ENCODE peak calls at places on chromosomes 5 and 9, in nine cellular contexts. One of them, this sample, is unnamed.
A peak's percentile ranks its signal among the peaks of the same experiment; 100 is the strongest.

GRCh38 chr9:107131108-107131799 is 151.8 kb upstream of the RAD23B start:
- DNase-seq in adrenal gland: no peak
- DNase-seq in Panc1: no peak
- DNase-seq in CD8-positive, alpha-beta T cell: no peak
- DNase-seq in kidney epithelial cell: no peak
- DNase-seq in fibroblast of the aortic adventitia: no peak
- DNase-seq in A673: no peak
- DNase-seq in epithelial cell of esophagus: peak; percentile 45
- DNase-seq in CD4-positive, alpha-beta T cell: no peak
- DNase-seq in this sample: no peak

GRCh38 chr5:141495456-141495811 is 6.6 kb downstream of the PCDHGC5 start:
- DNase-seq in adrenal gland: no peak
- DNase-seq in fibroblast of the aortic adventitia: no peak
- DNase-seq in A673: peak; percentile 72
- DNase-seq in CD4-positive, alpha-beta T cell: no peak
- DNase-seq in kidney epithelial cell: no peak
- DNase-seq in Panc1: no peak
- DNase-seq in epithelial cell of esophagus: no peak
- DNase-seq in CD8-positive, alpha-beta T cell: no peak
- DNase-seq in this sample: no peak

GRCh38 chr5:1479581-1480188 is 34.4 kb upstream of the SLC6A3 start:
- DNase-seq in CD8-positive, alpha-beta T cell: peak; percentile 38
- DNase-seq in CD4-positive, alpha-beta T cell: peak; percentile 35
- DNase-seq in A673: peak; percentile 69
- DNase-seq in kidney epithelial cell: no peak
- DNase-seq in fibroblast of the aortic adventitia: peak; percentile 66
- DNase-seq in adrenal gland: no peak
- DNase-seq in epithelial cell of esophagus: peak; percentile 26
- DNase-seq in Panc1: no peak
- DNase-seq in this sample: no peak

GRCh38 chr5:111603446-111603827 is 91.1 kb upstream of the STARD4 start:
- DNase-seq in fibroblast of the aortic adventitia: peak; percentile 84
- DNase-seq in CD8-positive, alpha-beta T cell: no peak
- DNase-seq in A673: no peak
- DNase-seq in CD4-positive, alpha-beta T cell: no peak
- DNase-seq in kidney epithelial cell: peak; percentile 98
- DNase-seq in adrenal gland: no peak
- DNase-seq in Panc1: no peak
- DNase-seq in epithelial cell of esophagus: no peak
- DNase-seq in this sample: no peak

GRCh38 chr9:33025572-33026347 is 687 bp downstream of the DNAJA1 start:
- DNase-seq in Panc1: no peak
- DNase-seq in A673: peak; percentile 61
- DNase-seq in fibroblast of the aortic adventitia: peak; percentile 41
- DNase-seq in kidney epithelial cell: peak; percentile 19
- DNase-seq in CD4-positive, alpha-beta T cell: peak; percentile 64
- DNase-seq in adrenal gland: peak; percentile 79
- DNase-seq in CD8-positive, alpha-beta T cell: peak; percentile 62
- DNase-seq in epithelial cell of esophagus: peak; percentile 52
- DNase-seq in this sample: peak; percentile 84

GRCh38 chr5:80119337-80119736 is 84.2 kb downstream of the THBS4 start:
- DNase-seq in Panc1: no peak
- DNase-seq in kidney epithelial cell: no peak
- DNase-seq in A673: no peak
- DNase-seq in adrenal gland: no peak
- DNase-seq in epithelial cell of esophagus: no peak
- DNase-seq in CD4-positive, alpha-beta T cell: no peak
- DNase-seq in fibroblast of the aortic adventitia: no peak
- DNase-seq in CD8-positive, alpha-beta T cell: no peak
- DNase-seq in this sample: no peak

GRCh38 chr9:89939893-89940292 is 335.1 kb downstream of the GADD45G start:
- DNase-seq in CD8-positive, alpha-beta T cell: no peak
- DNase-seq in kidney epithelial cell: no peak
- DNase-seq in epithelial cell of esophagus: no peak
- DNase-seq in fibroblast of the aortic adventitia: no peak
- DNase-seq in adrenal gland: no peak
- DNase-seq in Panc1: no peak
- DNase-seq in CD4-positive, alpha-beta T cell: no peak
- DNase-seq in A673: no peak
- DNase-seq in this sample: no peak

GRCh38 chr5:122259995-122260394 is 52.0 kb upstream of the SNCAIP start:
- DNase-seq in A673: no peak
- DNase-seq in CD4-positive, alpha-beta T cell: no peak
- DNase-seq in adrenal gland: no peak
- DNase-seq in Panc1: no peak
- DNase-seq in fibroblast of the aortic adventitia: peak; percentile 82
- DNase-seq in kidney epithelial cell: peak; percentile 45
- DNase-seq in CD8-positive, alpha-beta T cell: no peak
- DNase-seq in epithelial cell of esophagus: peak; percentile 81
- DNase-seq in this sample: no peak

GRCh38 chr5:33371660-33372059 is 69.1 kb upstream of the TARS1 start:
- DNase-seq in fibroblast of the aortic adventitia: peak; percentile 89
- DNase-seq in CD4-positive, alpha-beta T cell: no peak
- DNase-seq in epithelial cell of esophagus: no peak
- DNase-seq in A673: no peak
- DNase-seq in CD8-positive, alpha-beta T cell: no peak
- DNase-seq in Panc1: no peak
- DNase-seq in kidney epithelial cell: no peak
- DNase-seq in adrenal gland: no peak
- DNase-seq in this sample: no peak

GRCh38 chr5:176994460-176995121 is 12.0 kb downstream of the UIMC1 start:
- DNase-seq in CD8-positive, alpha-beta T cell: no peak
- DNase-seq in epithelial cell of esophagus: peak; percentile 65
- DNase-seq in adrenal gland: peak; percentile 53
- DNase-seq in CD4-positive, alpha-beta T cell: no peak
- DNase-seq in kidney epithelial cell: peak; percentile 63
- DNase-seq in fibroblast of the aortic adventitia: peak; percentile 85
- DNase-seq in A673: peak; percentile 17
- DNase-seq in Panc1: no peak
- DNase-seq in this sample: no peak

GRCh38 chr5:139272471-139273321 is 20.8 kb upstream of the MATR3 start:
- DNase-seq in kidney epithelial cell: no peak
- DNase-seq in fibroblast of the aortic adventitia: peak; percentile 34
- DNase-seq in adrenal gland: no peak
- DNase-seq in Panc1: no peak
- DNase-seq in CD4-positive, alpha-beta T cell: no peak
- DNase-seq in A673: peak; percentile 90
- DNase-seq in CD8-positive, alpha-beta T cell: no peak
- DNase-seq in epithelial cell of esophagus: peak; percentile 60
- DNase-seq in this sample: no peak

GRCh38 chr9:33506626-33507370 is 17.3 kb upstream of the ANKRD18B start:
- DNase-seq in Panc1: no peak
- DNase-seq in adrenal gland: no peak
- DNase-seq in A673: no peak
- DNase-seq in fibroblast of the aortic adventitia: peak; percentile 97
- DNase-seq in epithelial cell of esophagus: peak; percentile 87
- DNase-seq in CD4-positive, alpha-beta T cell: no peak
- DNase-seq in CD8-positive, alpha-beta T cell: no peak
- DNase-seq in kidney epithelial cell: peak; percentile 97
- DNase-seq in this sample: no peak

GRCh38 chr5:25641140-25641539 is 996.4 kb upstream of the CDH10 start:
- DNase-seq in kidney epithelial cell: no peak
- DNase-seq in adrenal gland: no peak
- DNase-seq in Panc1: no peak
- DNase-seq in epithelial cell of esophagus: no peak
- DNase-seq in A673: no peak
- DNase-seq in CD4-positive, alpha-beta T cell: no peak
- DNase-seq in fibroblast of the aortic adventitia: no peak
- DNase-seq in CD8-positive, alpha-beta T cell: no peak
- DNase-seq in this sample: no peak

GRCh38 chr9:129586241-129586640 is 34.7 kb downstream of the C9orf50 start:
- DNase-seq in fibroblast of the aortic adventitia: no peak
- DNase-seq in Panc1: no peak
- DNase-seq in A673: no peak
- DNase-seq in epithelial cell of esophagus: no peak
- DNase-seq in CD4-positive, alpha-beta T cell: no peak
- DNase-seq in CD8-positive, alpha-beta T cell: no peak
- DNase-seq in adrenal gland: no peak
- DNase-seq in kidney epithelial cell: no peak
- DNase-seq in this sample: no peak

GRCh38 chr5:110477923-110478322 is 248.5 kb downstream of the TMEM232 start:
- DNase-seq in A673: peak; percentile 14
- DNase-seq in adrenal gland: no peak
- DNase-seq in fibroblast of the aortic adventitia: peak; percentile 31
- DNase-seq in kidney epithelial cell: no peak
- DNase-seq in Panc1: no peak
- DNase-seq in CD8-positive, alpha-beta T cell: no peak
- DNase-seq in epithelial cell of esophagus: peak; percentile 8
- DNase-seq in CD4-positive, alpha-beta T cell: no peak
- DNase-seq in this sample: no peak

GRCh38 chr5:129541648-129542251 is 81.7 kb downstream of the ADAMTS19 start:
- DNase-seq in A673: peak; percentile 57
- DNase-seq in epithelial cell of esophagus: peak; percentile 68
- DNase-seq in fibroblast of the aortic adventitia: no peak
- DNase-seq in Panc1: no peak
- DNase-seq in CD4-positive, alpha-beta T cell: no peak
- DNase-seq in kidney epithelial cell: no peak
- DNase-seq in adrenal gland: no peak
- DNase-seq in CD8-positive, alpha-beta T cell: no peak
- DNase-seq in this sample: no peak

DNA sequence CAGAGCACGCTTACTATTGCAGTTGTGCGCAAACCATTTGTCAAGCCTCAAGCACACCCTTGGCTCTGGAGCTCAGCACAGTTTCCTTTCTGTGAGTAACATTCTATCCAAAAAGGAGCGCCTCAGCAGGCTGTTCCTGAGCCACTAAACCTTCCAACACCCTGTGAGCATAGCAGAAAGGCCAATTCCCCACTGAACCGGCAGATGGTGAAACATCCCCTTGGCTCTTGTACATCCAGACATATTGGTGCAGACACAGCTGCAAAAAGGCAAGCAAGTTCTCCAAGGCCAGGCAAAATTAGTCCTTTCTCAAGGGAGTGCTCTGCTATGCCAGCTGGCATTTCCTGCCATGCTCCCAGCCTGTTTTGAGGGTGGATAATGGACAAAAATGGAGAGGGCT is 44.1 kb upstream of the CEMIP2 start:
- DNase-seq in adrenal gland: no peak
- DNase-seq in fibroblast of the aortic adventitia: peak; percentile 52
- DNase-seq in CD8-positive, alpha-beta T cell: no peak
- DNase-seq in epithelial cell of esophagus: no peak
- DNase-seq in kidney epithelial cell: no peak
- DNase-seq in A673: peak; percentile 11
- DNase-seq in CD4-positive, alpha-beta T cell: no peak
- DNase-seq in Panc1: no peak
- DNase-seq in this sample: no peak
- TF ChIP-seq CTCF in adrenal gland: no peak
- TF ChIP-seq CTCF in fibroblast of the aortic adventitia: peak; percentile 46
- TF ChIP-seq CTCF in CD8-positive, alpha-beta T cell: no peak
- TF ChIP-seq CTCF in epithelial cell of esophagus: no peak
- TF ChIP-seq CTCF in kidney epithelial cell: no peak
- TF ChIP-seq CTCF in A673: no peak
- TF ChIP-seq CTCF in CD4-positive, alpha-beta T cell: no peak
- TF ChIP-seq CTCF in Panc1: no peak
- TF ChIP-seq CTCF in this sample: no peak

GRCh38 chr5:153629027-153629426 is 138.6 kb downstream of the GRIA1 start:
- DNase-seq in Panc1: peak; percentile 59
- DNase-seq in A673: peak; percentile 50
- DNase-seq in kidney epithelial cell: peak; percentile 86
- DNase-seq in epithelial cell of esophagus: peak; percentile 92
- DNase-seq in CD8-positive, alpha-beta T cell: no peak
- DNase-seq in CD4-positive, alpha-beta T cell: no peak
- DNase-seq in fibroblast of the aortic adventitia: peak; percentile 96
- DNase-seq in adrenal gland: no peak
- DNase-seq in this sample: no peak
- TF ChIP-seq CTCF in Panc1: no peak
- TF ChIP-seq CTCF in A673: peak; percentile 35
- TF ChIP-seq CTCF in kidney epithelial cell: peak; percentile 48
- TF ChIP-seq CTCF in epithelial cell of esophagus: peak; percentile 46
- TF ChIP-seq CTCF in CD8-positive, alpha-beta T cell: no peak
- TF ChIP-seq CTCF in CD4-positive, alpha-beta T cell: no peak
- TF ChIP-seq CTCF in fibroblast of the aortic adventitia: peak; percentile 67
- TF ChIP-seq CTCF in adrenal gland: no peak
- TF ChIP-seq CTCF in this sample: no peak

GRCh38 chr9:118596374-118597015 is 772.7 kb downstream of the BRINP1 start:
- DNase-seq in CD4-positive, alpha-beta T cell: no peak
- DNase-seq in epithelial cell of esophagus: no peak
- DNase-seq in kidney epithelial cell: no peak
- DNase-seq in fibroblast of the aortic adventitia: no peak
- DNase-seq in adrenal gland: no peak
- DNase-seq in A673: no peak
- DNase-seq in CD8-positive, alpha-beta T cell: no peak
- DNase-seq in Panc1: no peak
- DNase-seq in this sample: no peak

GRCh38 chr9:118594428-118594827 is 774.8 kb downstream of the BRINP1 start:
- DNase-seq in epithelial cell of esophagus: no peak
- DNase-seq in CD4-positive, alpha-beta T cell: no peak
- DNase-seq in CD8-positive, alpha-beta T cell: no peak
- DNase-seq in Panc1: no peak
- DNase-seq in adrenal gland: no peak
- DNase-seq in kidney epithelial cell: no peak
- DNase-seq in fibroblast of the aortic adventitia: no peak
- DNase-seq in A673: no peak
- DNase-seq in this sample: no peak

GRCh38 chr9:118595719-118596305 is 773.4 kb downstream of the BRINP1 start:
- DNase-seq in kidney epithelial cell: no peak
- DNase-seq in A673: peak; percentile 22
- DNase-seq in Panc1: no peak
- DNase-seq in adrenal gland: peak; percentile 14
- DNase-seq in fibroblast of the aortic adventitia: peak; percentile 31
- DNase-seq in epithelial cell of esophagus: peak; percentile 77
- DNase-seq in CD4-positive, alpha-beta T cell: no peak
- DNase-seq in CD8-positive, alpha-beta T cell: no peak
- DNase-seq in this sample: no peak
- TF ChIP-seq CTCF in kidney epithelial cell: peak; percentile 69
- TF ChIP-seq CTCF in A673: peak; percentile 25
- TF ChIP-seq CTCF in Panc1: peak; percentile 58
- TF ChIP-seq CTCF in adrenal gland: no peak
- TF ChIP-seq CTCF in fibroblast of the aortic adventitia: peak; percentile 25
- TF ChIP-seq CTCF in epithelial cell of esophagus: peak; percentile 51
- TF ChIP-seq CTCF in CD4-positive, alpha-beta T cell: no peak
- TF ChIP-seq CTCF in CD8-positive, alpha-beta T cell: no peak
- TF ChIP-seq CTCF in this sample: no peak

GRCh38 chr5:137693951-137694721 is 41.8 kb downstream of the KLHL3 start:
- DNase-seq in epithelial cell of esophagus: no peak
- DNase-seq in CD8-positive, alpha-beta T cell: no peak
- DNase-seq in Panc1: no peak
- DNase-seq in adrenal gland: no peak
- DNase-seq in CD4-positive, alpha-beta T cell: no peak
- DNase-seq in A673: no peak
- DNase-seq in fibroblast of the aortic adventitia: no peak
- DNase-seq in kidney epithelial cell: no peak
- DNase-seq in this sample: no peak

GRCh38 chr5:137693307-137693950 is 42.5 kb downstream of the KLHL3 start:
- DNase-seq in adrenal gland: no peak
- DNase-seq in CD4-positive, alpha-beta T cell: no peak
- DNase-seq in kidney epithelial cell: no peak
- DNase-seq in Panc1: no peak
- DNase-seq in A673: no peak
- DNase-seq in CD8-positive, alpha-beta T cell: no peak
- DNase-seq in epithelial cell of esophagus: no peak
- DNase-seq in fibroblast of the aortic adventitia: no peak
- DNase-seq in this sample: no peak

GRCh38 chr5:137696481-137696880 is 39.4 kb downstream of the KLHL3 start:
- DNase-seq in CD8-positive, alpha-beta T cell: no peak
- DNase-seq in CD4-positive, alpha-beta T cell: peak; percentile 10
- DNase-seq in fibroblast of the aortic adventitia: no peak
- DNase-seq in A673: no peak
- DNase-seq in adrenal gland: no peak
- DNase-seq in Panc1: no peak
- DNase-seq in kidney epithelial cell: no peak
- DNase-seq in epithelial cell of esophagus: no peak
- DNase-seq in this sample: no peak

GRCh38 chr5:137699291-137700281 is 36.3 kb downstream of the KLHL3 start:
- DNase-seq in kidney epithelial cell: no peak
- DNase-seq in CD4-positive, alpha-beta T cell: no peak
- DNase-seq in fibroblast of the aortic adventitia: no peak
- DNase-seq in adrenal gland: no peak
- DNase-seq in CD8-positive, alpha-beta T cell: no peak
- DNase-seq in Panc1: no peak
- DNase-seq in epithelial cell of esophagus: no peak
- DNase-seq in A673: no peak
- DNase-seq in this sample: no peak

GRCh38 chr5:137695651-137696428 is 40.0 kb downstream of the KLHL3 start:
- DNase-seq in CD4-positive, alpha-beta T cell: peak; percentile 9
- DNase-seq in kidney epithelial cell: no peak
- DNase-seq in epithelial cell of esophagus: no peak
- DNase-seq in CD8-positive, alpha-beta T cell: peak; percentile 17
- DNase-seq in A673: no peak
- DNase-seq in adrenal gland: no peak
- DNase-seq in fibroblast of the aortic adventitia: no peak
- DNase-seq in Panc1: no peak
- DNase-seq in this sample: no peak
- TF ChIP-seq CTCF in CD4-positive, alpha-beta T cell: peak; percentile 54
- TF ChIP-seq CTCF in kidney epithelial cell: no peak
- TF ChIP-seq CTCF in epithelial cell of esophagus: no peak
- TF ChIP-seq CTCF in CD8-positive, alpha-beta T cell: peak; percentile 23
- TF ChIP-seq CTCF in A673: peak; percentile 19
- TF ChIP-seq CTCF in adrenal gland: peak; percentile 9
- TF ChIP-seq CTCF in fibroblast of the aortic adventitia: no peak
- TF ChIP-seq CTCF in Panc1: no peak
- TF ChIP-seq CTCF in this sample: no peak